ENCODE peak calls at places on chromosomes 4 and X, in ten cellular contexts. S is Right ventricle myocardium superior, T is AG08396, G is AG09319, R is astrocyte, U is DMS79, P is H7, Y is lower lobe of right lung, V is ovary, J is mammary epithelial cell. H is an unnamed sample.

GRCh38 chr4:74932832-74933561 is at the start of gene PARM1:
- DNase-seq in J (peak; percentile 61), P (peak; percentile 92), G (peak; percentile 25), S (peak; percentile 93), U (peak; percentile 68), T (peak; percentile 92), V (peak; percentile 88), R (peak; percentile 37), Y (peak; percentile 92), H (no peak)

GRCh38 chrX:41314204-41314603 is 19.8 kb upstream of the DDX3X start:
- DNase-seq in P (no peak), Y (no peak), U (no peak), S (no peak), V (no peak), R (no peak), T (no peak), G (no peak), J (no peak), H (no peak)

GRCh38 chrX:68997911-68998310 is 167.3 kb downstream of the PJA1 start:
- DNase-seq in V (peak; percentile 74), S (peak; percentile 66), U (no peak), G (peak; percentile 25), P (no peak), T (no peak), R (peak; percentile 73), Y (no peak), J (peak; percentile 21), H (no peak)

GRCh38 chr4:1543976-1544375 is 137.7 kb upstream of the NKX1-1 start:
- DNase-seq in P (no peak), T (no peak), R (no peak), S (peak; percentile 15), G (no peak), V (no peak), Y (no peak), U (no peak), J (no peak), H (no peak)

GRCh38 chrX:34365482-34365881 is 233.4 kb upstream of the FAM47A start:
- DNase-seq in S (no peak), G (no peak), V (no peak), U (no peak), T (no peak), R (no peak), P (no peak), J (peak; percentile 17), Y (no peak), H (no peak)

GRCh38 chrX:826026-826425 is 195.4 kb downstream of the SHOX start:
- DNase-seq in J (no peak), V (no peak), U (no peak), T (no peak), R (no peak), G (peak; percentile 12), P (no peak), Y (no peak), S (no peak), H (no peak)

GRCh38 chr4:105215609-105216313 is 69.1 kb downstream of the TET2 start:
- DNase-seq in S (no peak), Y (no peak), J (peak; percentile 40), P (no peak), R (peak; percentile 54), U (no peak), G (no peak), V (no peak), T (no peak), H (no peak)

GRCh38 chr4:55176497-55176896 is 51.1 kb upstream of the KDR start:
- DNase-seq in Y (no peak), G (no peak), S (no peak), V (no peak), R (no peak), J (no peak), T (no peak), U (no peak), P (no peak), H (no peak)

GRCh38 chr4:21986312-21986711 is 37.7 kb upstream of the KCNIP4 start:
- DNase-seq in J (no peak), U (no peak), V (no peak), T (no peak), G (no peak), P (no peak), R (no peak), S (no peak), Y (no peak), H (no peak)

GRCh38 chr4:169252339-169253086 is 18.2 kb downstream of the SH3RF1 start:
- DNase-seq in U (no peak), P (no peak), G (no peak), V (no peak), S (no peak), T (no peak), J (no peak), Y (no peak), R (peak; percentile 34), H (no peak)

H was measured in CD4-positive, alpha-beta T cell.